ENCODE peak calls at places on chromosomes 7 and 10, in six cellular contexts. H is K562, Q is H1, E is HepG2, F is HCT116, W is endothelial cell of umbilical vein. P is an unnamed sample. For H3K36me3, the result is how much of the 10 kb centered on the place peaks cover.

GRCh38 chr7:45593877-45594276 is 19.7 kb downstream of the ADCY1 start:
- DNase-seq in E (no peak), Q (no peak), W (no peak), F (no peak), H (no peak), P (no peak)

GRCh38 chr10:111972109-111972508 is 211.5 kb downstream of the GPAM start:
- DNase-seq in E (peak), F (no peak), W (no peak), H (no peak), Q (no peak), P (no peak)

GRCh38 chr10:109912335-109913282 is 10.7 kb downstream of the XPNPEP1 start:
- DNase-seq in E (no peak), H (no peak), F (no peak), Q (no peak), W (no peak), P (no peak)

GRCh38 chr7:128402346-128402745 is 7.4 kb downstream of the IMPDH1 start:
- DNase-seq in E (no peak), H (no peak), W (peak), Q (no peak), F (no peak), P (no peak)

GRCh38 chr7:36001546-36001945 is 151.5 kb upstream of the EEPD1 start:
- DNase-seq in E (no peak), F (no peak), Q (no peak), W (no peak), H (no peak), P (no peak)

GRCh38 chr7:45563804-45564461 is 10.2 kb upstream of the ADCY1 start:
- DNase-seq in Q (no peak), E (no peak), F (no peak), W (no peak), H (no peak), P (no peak)

GRCh38 chr7:128425851-128426250 is 16.1 kb upstream of the IMPDH1 start:
- DNase-seq in Q (no peak), W (peak), E (peak), H (peak), F (peak), P (peak)

GRCh38 chr10:117929321-117930067 is 117.2 kb downstream of the RAB11FIP2 start:
- DNase-seq in F (no peak), Q (no peak), E (peak), H (no peak), W (no peak), P (no peak)

GRCh38 chr10:72068126-72068765 is 20.1 kb downstream of the SPOCK2 start:
- DNase-seq in W (no peak), F (no peak), E (no peak), Q (no peak), H (no peak), P (no peak)

GRCh38 chr7:155954550-155955366 is 142.5 kb upstream of the SHH start:
- DNase-seq in Q (no peak), W (no peak), E (no peak), F (no peak), H (no peak), P (peak)

GRCh38 chr10:23158370-23158769 is 33.7 kb upstream of the PTF1A start:
- DNase-seq in W (peak), Q (no peak), E (peak), F (peak), H (peak), P (no peak)

GRCh38 chr7:32088336-32088975 is 18.2 kb upstream of the PDE1C start:
- DNase-seq in H (no peak), Q (no peak), F (no peak), W (no peak), E (no peak), P (no peak)

GRCh38 chr7:149205690-149206381 is 10.5 kb downstream of the ZNF282 start:
- DNase-seq in H (no peak), E (no peak), Q (no peak), W (no peak), F (no peak), P (no peak)

GRCh38 chr10:7480742-7481381 is 70.0 kb upstream of the SFMBT2 start:
- DNase-seq in H (no peak), E (no peak), W (no peak), Q (no peak), F (no peak), P (no peak)

GRCh38 chr10:122853665-122854313 is 8.1 kb upstream of the CUZD1 start:
- DNase-seq in F (no peak), Q (no peak), E (no peak), W (no peak), H (no peak), P (no peak)

GRCh38 chr7:42883950-42884349 is 27.9 kb downstream of the C7orf25 start:
- DNase-seq in H (no peak), Q (no peak), E (no peak), F (no peak), W (no peak), P (no peak)

GRCh38 chr10:63608511-63608910 is 87.3 kb downstream of the REEP3 start:
- DNase-seq in F (no peak), E (no peak), W (no peak), Q (no peak), H (no peak), P (no peak)

GRCh38 chr7:133294234-133294633 is 41.4 kb downstream of the EXOC4 start:
- DNase-seq in E (no peak), F (no peak), H (no peak), Q (no peak), W (no peak), P (no peak)

GRCh38 chr7:831596-832291 is 532 bp upstream of the SUN1 start:
- DNase-seq in H (peak), Q (no peak), W (peak), E (peak), F (peak), P (no peak)

GRCh38 chr7:124263232-124263827 is 230.5 kb upstream of the TMEM229A start:
- DNase-seq in W (no peak), E (no peak), H (no peak), Q (no peak), F (peak), P (no peak)

GRCh38 chr7:51325231-51325630 is 8.6 kb upstream of the COBL start:
- DNase-seq in W (no peak), Q (no peak), F (no peak), H (peak), E (no peak), P (no peak)

GRCh38 chr7:30556854-30557644 is 37.6 kb upstream of the GARS1 start:
- DNase-seq in F (no peak), Q (no peak), W (no peak), H (no peak), E (no peak), P (no peak)

GRCh38 chr10:63700209-63700934 is 179.2 kb downstream of the REEP3 start:
- DNase-seq in Q (no peak), H (no peak), F (peak), E (no peak), W (peak), P (no peak)

GRCh38 chr10:97320480-97321031 is 1.5 kb downstream of the FRAT1 start:
- DNase-seq in Q (no peak), H (no peak), E (no peak), F (no peak), W (no peak), P (no peak)

GRCh38 chr7:157851501-157852067 is 514.8 kb downstream of the DNAJB6 start:
- DNase-seq in W (no peak), Q (no peak), F (peak), H (no peak), E (peak), P (peak)

GRCh38 chr10:37860494-37861190 is 3.2 kb upstream of the ZNF248 start:
- DNase-seq in E (peak), F (no peak), H (no peak), Q (no peak), W (no peak), P (peak)
- TF ChIP-seq POLR2AphosphoS5 in E (no peak), F (no peak), H (no peak), Q (no peak), W (no peak), P (peak)

DNA sequence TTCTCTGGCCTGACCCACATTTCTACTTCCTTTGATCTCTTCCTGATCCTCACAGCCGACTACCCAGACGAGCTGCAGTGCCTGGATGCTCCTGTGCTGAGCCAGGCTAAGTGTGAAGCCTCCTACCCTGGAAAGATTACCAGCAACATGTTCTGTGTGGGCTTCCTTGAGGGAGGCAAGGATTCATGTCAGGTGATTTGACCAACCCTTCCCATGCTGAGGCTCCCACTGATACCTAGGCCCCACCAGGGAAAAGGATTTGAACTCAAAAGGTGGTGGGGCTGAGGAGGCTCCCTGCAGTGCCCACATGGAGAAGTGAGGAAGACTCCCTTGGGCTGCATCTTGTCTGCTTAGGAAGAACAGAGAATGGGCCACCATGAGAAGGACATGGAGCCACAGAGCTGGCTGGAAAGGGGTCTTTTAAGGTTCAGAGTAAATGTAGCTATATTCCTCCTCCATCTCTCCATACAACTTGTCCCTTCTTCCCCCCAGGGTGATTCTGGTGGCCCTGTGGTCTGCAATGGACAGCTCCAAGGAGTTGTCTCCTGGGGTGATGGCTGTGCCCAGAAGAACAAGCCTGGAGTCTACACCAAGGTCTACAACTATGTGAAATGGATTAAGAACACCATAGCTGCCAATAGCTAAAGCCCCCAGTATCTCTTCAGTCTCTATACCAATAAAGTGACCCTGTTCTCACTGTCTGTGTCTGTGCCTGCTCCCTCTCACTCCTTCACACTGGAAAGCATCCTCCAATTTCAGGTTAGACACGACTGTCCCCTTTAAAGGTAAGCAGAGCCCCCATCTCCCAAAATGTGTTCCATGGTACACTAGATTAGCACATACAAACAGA is 3.3 kb downstream of the PRSS1 start:
- DNase-seq in F (no peak), Q (no peak), E (no peak), W (no peak), H (no peak), P (no peak)
- TF ChIP-seq POLR2A in F (no peak), Q (no peak), E (no peak), W (no peak), H (no peak), P (no peak)

GRCh38 chr10:125827133-125827532 is 3.8 kb downstream of the BCCIP start:
- DNase-seq in Q (no peak), E (no peak), F (no peak), W (no peak), H (no peak), P (no peak)
- H3K36me3 ChIP-seq in Q (under half), E (under half), F (half or more), W (under half), H (half or more), P (under half)

DNA sequence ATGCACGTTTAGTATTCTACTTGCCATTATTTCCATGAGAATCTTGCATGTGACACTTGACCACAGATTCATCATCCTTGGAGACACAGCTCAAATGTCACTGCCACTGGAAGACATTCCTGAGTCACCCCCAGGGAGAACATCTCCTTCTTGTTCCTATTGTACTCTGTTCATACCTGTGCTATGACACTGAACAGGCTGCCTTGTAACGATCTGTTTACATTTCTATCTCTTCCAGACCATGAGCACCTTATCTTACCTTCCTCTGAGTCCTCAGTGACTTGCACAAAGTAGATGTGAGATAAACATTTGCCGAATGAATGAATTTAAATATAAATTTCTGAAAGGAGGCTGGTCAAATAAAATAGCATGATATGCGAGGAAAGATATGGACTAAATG is 331.9 kb upstream of the LRRN3 start:
- DNase-seq in Q (no peak), W (no peak), F (no peak), H (peak), E (no peak), P (no peak)
- TF ChIP-seq POLR2AphosphoS5 in Q (no peak), W (no peak), F (no peak), H (no peak), E (no peak), P (no peak)